ENCODE peak calls at places on chromosomes 5 and 9, in ten cellular contexts. B is GM13976; S is HL-60; Q is AG04449; U is CD4-positive, alpha-beta T cell; M is fibroblast of the aortic adventitia; J is AG10803; T is GM10248; D is WTC11; W is esophagus squamous epithelium. H is an unnamed sample.

GRCh38 chr5:25160851-25161348 is 516.1 kb upstream of the CDH10 start:
- DNase-seq in B (no peak), S (no peak), Q (no peak), U (no peak), M (no peak), J (no peak), T (no peak), D (no peak), W (no peak), H (no peak)

GRCh38 chr5:89267764-89268163 is 384.8 kb upstream of the MEF2C start:
- DNase-seq in B (no peak), S (no peak), Q (no peak), U (no peak), M (no peak), J (no peak), T (no peak), D (no peak), W (no peak), H (no peak)

GRCh38 chr9:1216532-1216931 is 166.4 kb downstream of the DMRT2 start:
- DNase-seq in B (no peak), S (no peak), Q (no peak), U (no peak), M (no peak), J (peak; percentile 61), T (no peak), D (no peak), W (no peak), H (no peak)

GRCh38 chr9:105455836-105456475 is 8.1 kb downstream of the FSD1L start:
- DNase-seq in B (no peak), S (no peak), Q (no peak), U (no peak), M (peak; percentile 31), J (peak; percentile 9), T (no peak), D (no peak), W (no peak), H (no peak)

GRCh38 chr5:92942762-92943161 is 638.3 kb downstream of the NR2F1-AS1 start:
- DNase-seq in B (no peak), S (no peak), Q (no peak), U (no peak), M (no peak), J (no peak), T (no peak), D (no peak), W (no peak), H (no peak)

GRCh38 chr5:82416506-82416905 is 138.4 kb upstream of the RPS23 start:
- DNase-seq in B (no peak), S (no peak), Q (no peak), U (no peak), M (no peak), J (no peak), T (no peak), D (no peak), W (no peak), H (no peak)

GRCh38 chr5:39716532-39716971 is 291.8 kb upstream of the DAB2 start:
- DNase-seq in B (peak; percentile 33), S (no peak), Q (no peak), U (peak; percentile 1), M (peak; percentile 57), J (peak; percentile 44), T (peak; percentile 22), D (peak; percentile 53), W (no peak), H (no peak)

GRCh38 chr9:114723926-114724325 is 41.9 kb upstream of the TEX48 start:
- DNase-seq in B (no peak), S (no peak), Q (no peak), U (no peak), M (peak; percentile 48), J (peak; percentile 70), T (no peak), D (no peak), W (no peak), H (no peak)

DNA sequence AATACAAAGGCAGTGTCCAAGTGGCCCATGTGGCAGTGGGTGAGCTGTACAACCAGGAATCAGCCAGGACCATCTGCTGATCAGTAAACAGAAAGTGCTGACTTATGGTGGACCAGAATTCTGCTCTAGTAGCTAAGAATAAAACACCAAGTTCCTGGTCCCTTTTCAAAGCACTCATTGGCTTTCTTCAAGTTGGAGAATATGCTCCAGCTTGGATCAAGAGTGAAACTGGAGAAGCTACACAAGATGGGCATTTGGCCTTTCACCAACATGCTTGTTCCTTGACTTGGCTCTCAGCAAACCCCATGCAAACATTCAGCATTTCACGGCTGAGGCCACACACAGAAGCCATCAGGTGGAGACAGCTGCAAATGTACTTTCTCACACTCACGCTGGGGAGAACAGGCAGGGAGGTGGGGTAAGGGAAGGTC is 32.1 kb downstream of the MARCHF3 start:
- DNase-seq in B (peak; percentile 50), S (no peak), Q (peak; percentile 31), U (no peak), M (peak; percentile 46), J (peak; percentile 70), T (peak; percentile 35), D (no peak), W (no peak), H (no peak)
- TF ChIP-seq CTCF in B (peak; percentile 44), S (no peak), Q (no peak), U (no peak), M (no peak), J (no peak), T (peak; percentile 14), D (no peak), W (no peak), H (no peak)

GRCh38 chr5:41871866-41872265 is 1.6 kb upstream of the OXCT1 start:
- DNase-seq in B (no peak), S (no peak), Q (peak; percentile 41), U (no peak), M (peak; percentile 88), J (peak; percentile 28), T (no peak), D (no peak), W (no peak), H (no peak)

GRCh38 chr5:41874512-41875060 is 4.4 kb upstream of the OXCT1 start:
- DNase-seq in B (no peak), S (no peak), Q (no peak), U (no peak), M (no peak), J (no peak), T (no peak), D (no peak), W (no peak), H (no peak)

GRCh38 chr5:41869150-41869738 is 981 bp downstream of the OXCT1 start:
- DNase-seq in B (no peak), S (no peak), Q (no peak), U (no peak), M (peak; percentile 52), J (peak; percentile 61), T (peak; percentile 34), D (peak; percentile 55), W (no peak), H (peak; percentile 32)

GRCh38 chr5:41870621-41871048 is 410 bp upstream of the OXCT1 start:
- DNase-seq in B (no peak), S (no peak), Q (no peak), U (no peak), M (peak; percentile 5), J (no peak), T (peak; percentile 12), D (no peak), W (no peak), H (no peak)

DNA sequence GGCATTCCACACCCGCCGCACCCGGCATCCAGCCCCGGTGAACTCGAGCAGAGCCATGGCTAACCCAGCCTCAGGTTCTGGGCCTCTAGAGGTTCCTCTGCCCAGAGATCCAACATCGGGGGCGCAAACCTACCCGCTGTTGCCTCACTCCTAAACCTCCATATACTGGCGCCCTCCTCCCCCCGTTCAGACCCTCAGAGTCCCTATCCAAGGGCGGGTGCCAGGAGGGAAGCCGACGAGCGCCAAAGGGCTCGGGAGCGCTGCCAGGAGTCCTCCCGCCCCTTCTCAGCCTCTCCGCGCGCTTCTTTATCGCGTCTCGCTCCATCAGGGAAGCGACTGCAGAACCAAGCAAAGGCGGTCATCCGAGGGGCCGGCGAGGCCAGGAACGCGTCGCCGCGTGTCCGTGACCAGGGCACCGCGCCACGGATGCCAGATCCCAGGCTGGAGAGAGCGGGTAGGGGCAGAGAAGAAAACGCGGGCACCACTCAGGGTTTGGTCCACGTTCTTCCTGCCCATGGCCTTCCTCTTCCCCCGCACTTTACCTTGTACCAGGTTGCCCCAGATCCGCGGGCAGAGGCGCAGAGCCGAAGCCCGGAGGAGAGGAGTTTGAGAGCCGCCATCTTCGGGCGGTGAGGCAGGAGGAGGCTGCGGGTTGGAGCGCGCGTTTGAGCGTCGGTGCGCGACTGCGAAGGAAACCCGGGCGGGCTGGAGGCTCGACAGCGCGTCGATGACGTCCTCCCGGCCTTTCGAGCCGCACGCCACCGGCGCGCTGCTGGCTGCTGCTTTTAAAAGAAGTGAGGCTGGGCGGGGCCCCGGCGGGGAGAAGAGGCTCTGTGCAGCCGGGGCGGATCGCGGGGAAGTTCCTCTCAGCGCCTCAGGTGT is at the start of gene OXCT1:
- DNase-seq in B (peak; percentile 95), S (peak; percentile 55), Q (no peak), U (peak; percentile 92), M (peak; percentile 80), J (peak; percentile 74), T (peak; percentile 93), D (peak; percentile 82), W (peak; percentile 48), H (peak; percentile 82)
- TF ChIP-seq CTCF in B (no peak), S (no peak), Q (no peak), U (no peak), M (no peak), J (no peak), T (no peak), D (no peak), W (no peak), H (no peak)

GRCh38 chr9:5801739-5802113 is 31.2 kb downstream of the ERMP1 start:
- DNase-seq in B (no peak), S (no peak), Q (no peak), U (no peak), M (no peak), J (no peak), T (no peak), D (no peak), W (no peak), H (no peak)

GRCh38 chr9:5800969-5801738 is 31.8 kb downstream of the ERMP1 start:
- DNase-seq in B (no peak), S (no peak), Q (no peak), U (no peak), M (peak; percentile 58), J (peak; percentile 8), T (no peak), D (no peak), W (no peak), H (no peak)

GRCh38 chr9:5799314-5799713 is 33.6 kb downstream of the ERMP1 start:
- DNase-seq in B (peak; percentile 12), S (no peak), Q (no peak), U (no peak), M (peak; percentile 67), J (peak; percentile 46), T (no peak), D (no peak), W (no peak), H (no peak)

GRCh38 chr9:5796298-5796697 is 36.6 kb downstream of the ERMP1 start:
- DNase-seq in B (no peak), S (no peak), Q (no peak), U (no peak), M (no peak), J (no peak), T (no peak), D (no peak), W (no peak), H (no peak)

DNA sequence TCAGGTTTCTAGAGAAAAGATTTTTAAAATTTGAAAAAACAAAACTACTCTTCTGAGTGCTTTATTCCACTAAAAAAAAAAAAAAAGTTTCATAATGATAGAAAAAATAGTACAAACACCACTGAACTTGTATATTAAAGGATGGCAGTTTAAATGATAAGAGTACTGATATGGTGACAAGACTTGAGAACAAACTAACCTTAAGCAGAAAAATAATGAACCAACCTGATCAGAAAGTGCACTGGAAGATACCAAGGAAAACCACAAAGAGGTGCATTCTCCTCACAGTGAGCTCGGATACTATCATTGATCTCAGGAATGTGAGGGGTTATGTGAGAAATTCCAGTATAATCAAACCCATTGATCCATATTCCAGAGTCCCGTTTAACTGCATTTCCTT is 34.3 kb downstream of the ERMP1 start:
- DNase-seq in B (no peak), S (no peak), Q (no peak), U (no peak), M (no peak), J (no peak), T (no peak), D (no peak), W (no peak), H (no peak)
- TF ChIP-seq CTCF in B (no peak), S (no peak), Q (no peak), U (no peak), M (no peak), J (no peak), T (no peak), D (no peak), W (no peak), H (no peak)

DNA sequence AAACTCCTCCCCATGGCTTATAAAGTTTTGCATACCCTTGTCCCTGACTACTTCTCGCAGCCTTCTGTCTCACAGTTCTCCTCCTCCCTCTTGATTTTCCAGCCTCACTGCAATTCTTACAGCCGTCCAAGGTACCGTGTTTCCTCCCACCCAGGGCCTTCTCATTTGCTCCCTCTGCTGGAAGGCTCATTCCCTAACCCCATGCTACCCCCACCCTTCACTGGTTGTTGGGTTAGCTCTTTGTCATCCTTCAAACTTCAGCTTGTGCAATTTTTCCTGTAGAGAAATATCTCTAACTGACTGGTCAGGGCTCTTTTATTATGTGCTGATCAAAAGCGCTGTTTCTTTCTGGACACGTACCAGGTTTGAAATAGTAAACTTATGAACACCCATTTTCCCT is 329.2 kb downstream of the EBF1 start:
- DNase-seq in B (no peak), S (no peak), Q (no peak), U (no peak), M (peak; percentile 56), J (peak; percentile 52), T (peak; percentile 8), D (peak; percentile 45), W (no peak), H (no peak)
- TF ChIP-seq CTCF in B (no peak), S (peak; percentile 26), Q (peak; percentile 7), U (no peak), M (peak; percentile 44), J (peak; percentile 48), T (peak; percentile 23), D (peak; percentile 35), W (no peak), H (no peak)

H was measured in activated B cell treated with CpG ODN at 0.5 μM for 24 hours.